ENCODE peak calls at places on chromosomes 4 and X, in six cellular contexts. N is lower lobe of right lung, Q is GM13977, J is ovary, T is pancreas, M is NB4. L is an unnamed sample.

GRCh38 chrX:6021316-6022091 is 207.2 kb downstream of the NLGN4X start:
- DNase-seq in N (no peak), Q (peak), J (no peak), T (no peak), M (peak), L (peak)

GRCh38 chr4:6834867-6835266 is 52.3 kb downstream of the KIAA0232 start:
- DNase-seq in N (no peak), Q (no peak), J (no peak), T (no peak), M (no peak), L (no peak)

GRCh38 chr4:153113061-153113837 is 91.0 kb upstream of the TRIM2 start:
- DNase-seq in N (no peak), Q (no peak), J (no peak), T (no peak), M (no peak), L (peak)

GRCh38 chrX:150202641-150203248 is 160.4 kb upstream of the MAMLD1 start:
- DNase-seq in N (no peak), Q (no peak), J (no peak), T (no peak), M (peak), L (no peak)

GRCh38 chrX:69021095-69021494 is 144.2 kb downstream of the PJA1 start:
- DNase-seq in N (no peak), Q (no peak), J (no peak), T (no peak), M (peak), L (no peak)

GRCh38 chr4:144649646-144650045 is 3.7 kb downstream of the HHIP start:
- DNase-seq in N (no peak), Q (no peak), J (no peak), T (no peak), M (no peak), L (no peak)

GRCh38 chrX:34875204-34875603 is 67.4 kb upstream of the FAM47B start:
- DNase-seq in N (no peak), Q (no peak), J (no peak), T (no peak), M (no peak), L (no peak)

GRCh38 chrX:148043456-148043855 is 62.3 kb downstream of the FMR1NB start:
- DNase-seq in N (no peak), Q (no peak), J (no peak), T (no peak), M (peak), L (peak)

GRCh38 chr4:148444296-148445070 is 2.3 kb upstream of the NR3C2 start:
- DNase-seq in N (peak), Q (peak), J (peak), T (peak), M (no peak), L (peak)

GRCh38 chr4:110643096-110643495 is 20.2 kb upstream of the PITX2 start:
- DNase-seq in N (no peak), Q (no peak), J (no peak), T (no peak), M (no peak), L (no peak)

GRCh38 chrX:45751156-45751555 is 550.5 kb upstream of the DIPK2B start:
- DNase-seq in N (no peak), Q (no peak), J (no peak), T (no peak), M (no peak), L (no peak)

GRCh38 chr4:32631824-32632223 is 1911.7 kb downstream of the PCDH7 start:
- DNase-seq in N (no peak), Q (no peak), J (no peak), T (no peak), M (no peak), L (no peak)

GRCh38 chr4:7647932-7648812 is 213.4 kb upstream of the PSAPL1 start:
- DNase-seq in N (no peak), Q (no peak), J (no peak), T (no peak), M (peak), L (peak)

GRCh38 chr4:137015759-137016409 is 516.4 kb downstream of the PCDH18 start:
- DNase-seq in N (no peak), Q (no peak), J (no peak), T (no peak), M (no peak), L (no peak)

GRCh38 chrX:7270018-7270417 is 122.1 kb upstream of the PUDP start:
- DNase-seq in N (no peak), Q (no peak), J (no peak), T (no peak), M (peak), L (no peak)

GRCh38 chr4:141768954-141769353 is 132.6 kb downstream of the IL15 start:
- DNase-seq in N (no peak), Q (no peak), J (no peak), T (no peak), M (no peak), L (no peak)

GRCh38 chrX:71282514-71283408 is 674 bp upstream of the NONO start:
- DNase-seq in N (no peak), Q (peak), J (no peak), T (no peak), M (no peak), L (peak)

GRCh38 chr4:99806545-99806944 is 10.1 kb upstream of the DAPP1 start:
- DNase-seq in N (no peak), Q (no peak), J (no peak), T (no peak), M (no peak), L (no peak)

GRCh38 chr4:70902577-70903281 is 560 bp downstream of the MOB1B start:
- DNase-seq in N (no peak), Q (peak), J (peak), T (no peak), M (peak), L (peak)

GRCh38 chr4:2433609-2434350 is 15.0 kb downstream of the CFAP99 start:
- DNase-seq in N (peak), Q (no peak), J (no peak), T (no peak), M (no peak), L (no peak)

GRCh38 chrX:80799616-80800015 is 10.1 kb downstream of the BRWD3 start:
- DNase-seq in N (no peak), Q (no peak), J (no peak), T (no peak), M (no peak), L (no peak)

GRCh38 chr4:13918110-13918509 is 290.6 kb upstream of the BOD1L1 start:
- DNase-seq in N (no peak), Q (no peak), J (no peak), T (no peak), M (no peak), L (no peak)

GRCh38 chr4:88792821-88793220 is 95.2 kb upstream of the NAP1L5 start:
- DNase-seq in N (no peak), Q (no peak), J (no peak), T (no peak), M (no peak), L (no peak)

GRCh38 chr4:1026115-1026514 is 14.7 kb downstream of the FGFRL1 start:
- DNase-seq in N (no peak), Q (peak), J (no peak), T (peak), M (no peak), L (peak)

GRCh38 chr4:155552180-155552579 is 114.5 kb upstream of the GUCY1A1 start:
- DNase-seq in N (no peak), Q (no peak), J (no peak), T (no peak), M (no peak), L (no peak)

GRCh38 chrX:40109288-40110008 is 11.7 kb upstream of the BCOR start:
- DNase-seq in N (peak), Q (no peak), J (peak), T (peak), M (peak), L (peak)

DNA sequence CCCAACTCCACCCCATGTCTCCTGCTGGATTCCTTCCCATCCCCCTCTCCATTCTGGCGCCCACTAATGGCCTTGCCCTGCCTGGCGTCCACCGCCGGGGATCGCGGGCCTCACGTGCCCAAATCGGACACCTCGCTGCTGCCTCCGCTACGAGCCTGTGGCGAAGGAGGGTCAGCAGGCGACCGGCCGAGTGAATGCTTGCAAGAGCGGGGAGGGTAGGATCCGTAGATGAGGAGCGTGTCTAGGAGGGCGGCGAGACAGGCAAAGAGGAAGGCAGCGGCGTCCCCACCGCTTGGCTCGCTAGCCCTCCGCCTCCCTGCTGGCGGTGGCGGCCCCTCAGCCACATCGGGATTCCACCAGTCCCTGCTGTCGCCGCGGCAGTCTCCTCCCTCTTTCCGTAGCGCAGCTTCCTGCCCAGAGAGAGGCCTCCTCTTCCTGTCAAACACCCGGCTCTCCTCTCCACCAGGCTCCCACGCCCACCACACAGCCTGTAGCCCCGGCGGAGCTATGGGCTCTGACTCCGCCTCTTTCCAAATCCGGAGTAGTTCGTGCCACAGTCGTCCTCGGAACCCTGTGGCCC is at the start of gene SPIN2B:
- DNase-seq in N (peak), Q (peak), J (peak), T (peak), M (peak), L (peak)
- TF ChIP-seq CTCF in N (no peak), Q (no peak), J (no peak), T (no peak), M (no peak), L (no peak)

DNA sequence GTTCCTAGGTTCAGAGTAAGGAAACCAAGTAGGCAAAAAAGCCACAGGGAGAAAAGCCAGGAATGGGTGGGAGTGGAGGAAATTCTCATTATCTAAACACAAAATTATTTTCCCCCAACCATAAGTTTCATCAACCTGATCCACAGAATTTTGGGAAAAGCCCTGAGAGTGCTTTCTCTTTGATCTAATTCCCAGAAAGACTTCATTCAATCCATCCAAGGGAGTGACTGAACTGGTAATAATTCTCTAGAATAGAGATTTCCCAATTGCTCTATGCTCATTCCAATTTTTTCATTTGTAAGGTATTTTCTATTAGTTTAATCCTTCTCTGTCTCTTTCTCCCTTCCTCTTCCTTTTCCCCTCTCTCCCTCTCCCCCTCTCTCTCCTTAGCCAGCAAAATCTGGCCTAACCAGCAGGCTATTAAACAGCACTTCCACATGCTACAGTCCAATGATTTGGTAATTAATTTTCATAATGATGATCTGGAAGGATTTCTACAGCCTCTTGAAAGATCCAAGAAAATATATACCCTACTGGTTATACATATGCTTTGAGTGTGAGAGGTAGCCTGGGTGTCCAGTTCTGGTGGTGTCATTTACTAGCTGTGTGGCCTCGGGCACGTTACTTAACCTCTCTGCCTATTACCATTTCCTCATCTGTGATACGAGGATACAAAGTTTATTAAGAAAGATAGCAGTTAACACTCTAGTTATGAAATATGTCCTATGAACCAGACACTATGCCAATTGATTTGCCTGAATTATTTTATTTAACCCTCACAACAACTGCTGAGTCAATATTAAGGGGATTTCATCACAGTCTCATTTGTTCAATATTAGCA is 251.6 kb upstream of the RASGEF1B start:
- DNase-seq in N (no peak), Q (no peak), J (no peak), T (no peak), M (no peak), L (no peak)
- TF ChIP-seq CTCF in N (no peak), Q (no peak), J (no peak), T (no peak), M (no peak), L (no peak)

GRCh38 chr4:168832746-168833575 is 177.1 kb downstream of the CBR4 start:
- DNase-seq in N (no peak), Q (no peak), J (peak), T (peak), M (no peak), L (peak)
- TF ChIP-seq CTCF in N (no peak), Q (no peak), J (no peak), T (no peak), M (no peak), L (no peak)

GRCh38 chr4:181261279-181261678 is 981.9 kb upstream of the TENM3 start:
- DNase-seq in N (no peak), Q (no peak), J (no peak), T (no peak), M (peak), L (no peak)
- TF ChIP-seq CTCF in N (no peak), Q (no peak), J (no peak), T (no peak), M (no peak), L (no peak)

DNA sequence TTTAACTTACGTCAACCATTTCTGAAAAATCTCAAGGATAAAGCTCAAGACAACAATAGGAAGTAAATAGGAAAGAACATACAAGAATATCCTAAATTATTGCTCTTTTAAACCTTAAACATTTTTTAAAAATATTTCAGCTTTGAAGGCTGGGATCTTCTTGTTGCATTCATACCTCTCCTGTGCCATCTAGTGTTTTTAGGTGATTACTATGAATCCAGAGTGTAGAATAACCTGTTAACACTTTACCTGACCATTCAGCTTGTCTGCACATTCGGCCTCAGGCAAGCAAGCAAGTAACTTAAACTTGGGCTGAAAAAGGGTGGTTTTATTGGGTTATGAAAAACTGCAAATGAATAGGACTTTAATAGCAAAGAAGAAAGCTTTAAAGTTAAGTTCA is 507.8 kb upstream of the INTU start:
- DNase-seq in N (no peak), Q (no peak), J (no peak), T (no peak), M (no peak), L (no peak)
- TF ChIP-seq CTCF in N (no peak), Q (no peak), J (no peak), T (no peak), M (no peak), L (no peak)

GRCh38 chrX:120719622-120720021 is 89.8 kb upstream of the C1GALT1C1 start:
- DNase-seq in N (no peak), Q (no peak), J (no peak), T (no peak), M (no peak), L (no peak)
- TF ChIP-seq CTCF in N (no peak), Q (no peak), J (no peak), T (no peak), M (no peak), L (no peak)

GRCh38 chrX:103774070-103774642 is 2.5 kb upstream of the PLP1 start:
- DNase-seq in N (no peak), Q (no peak), J (no peak), T (no peak), M (peak), L (no peak)
- TF ChIP-seq CTCF in N (peak), Q (no peak), J (no peak), T (peak), M (no peak), L (peak)

GRCh38 chr4:131635191-131635590 is 1513.9 kb upstream of the PCDH10 start:
- DNase-seq in N (no peak), Q (no peak), J (no peak), T (no peak), M (no peak), L (no peak)

GRCh38 chr4:131638776-131639175 is 1510.3 kb upstream of the PCDH10 start:
- DNase-seq in N (no peak), Q (no peak), J (no peak), T (no peak), M (no peak), L (no peak)

DNA sequence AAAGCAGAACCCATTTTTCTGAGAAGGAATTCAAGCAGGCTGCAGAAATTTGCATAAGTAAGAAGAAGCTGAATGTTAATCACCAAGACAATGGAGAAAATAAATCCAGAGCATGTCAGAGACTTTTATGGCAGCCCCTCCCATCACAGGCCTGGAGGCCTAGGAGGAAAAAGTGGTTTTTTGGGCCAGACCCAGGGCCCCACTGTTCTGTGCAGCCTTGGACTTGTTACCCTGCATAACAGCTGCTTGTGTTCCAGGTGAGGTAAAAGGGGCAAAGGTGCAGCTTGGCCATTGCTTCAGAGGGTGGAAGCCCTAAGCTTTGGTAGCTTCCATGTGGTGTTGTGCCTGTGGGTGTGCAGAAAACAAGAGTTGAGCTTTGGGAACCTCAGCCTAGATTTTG is 1516.2 kb upstream of the PCDH10 start:
- DNase-seq in N (no peak), Q (no peak), J (no peak), T (no peak), M (no peak), L (no peak)
- TF ChIP-seq CTCF in N (no peak), Q (no peak), J (no peak), T (no peak), M (no peak), L (no peak)

L was measured in activated CD8-positive, alpha-beta T cell treated with anti-CD3 and anti-CD28 coated beads for 36 hours.